ENCODE peak calls at places on chromosomes 6 and 20, in four cellular contexts. Y is GM12878, P is K562, Z is GM12891. Q is an unnamed sample.

GRCh38 chr6:36536873-36537547 is 10.3 kb downstream of the STK38 start:
- DNase-seq in P (no peak), Z (no peak), Y (no peak), Q (no peak)

GRCh38 chr6:138824482-138825134 is 28.7 kb downstream of the ECT2L start:
- DNase-seq in Y (no peak), P (peak; percentile 36), Z (no peak), Q (no peak)

GRCh38 chr20:44720994-44721784 is 6.0 kb downstream of the CCN5 start:
- DNase-seq in P (no peak), Z (no peak), Y (no peak), Q (no peak)

GRCh38 chr6:155188707-155189496 is 74.9 kb upstream of the CLDN20 start:
- DNase-seq in Z (no peak), P (no peak), Y (no peak), Q (no peak)

GRCh38 chr6:7723041-7723447 is 2.9 kb upstream of the BMP6 start:
- DNase-seq in Y (no peak), P (peak; percentile 86), Z (peak; percentile 20), Q (no peak)

GRCh38 chr20:6632187-6632586 is 135.3 kb upstream of the BMP2 start:
- DNase-seq in Y (no peak), Z (no peak), P (peak; percentile 1), Q (no peak)

GRCh38 chr6:152170702-152171667 is 363.5 kb downstream of the ESR1 start:
- DNase-seq in P (no peak), Z (peak; percentile 12), Y (peak; percentile 89), Q (no peak)

GRCh38 chr20:5569021-5569420 is 181.2 kb upstream of the SHLD1 start:
- DNase-seq in Y (no peak), P (peak; percentile 48), Z (no peak), Q (peak; percentile 58)

GRCh38 chr20:17710379-17711305 is 10.9 kb downstream of the BANF2 start:
- DNase-seq in Y (no peak), Z (no peak), P (peak; percentile 3), Q (no peak)

GRCh38 chr6:40536442-40536841 is 50.7 kb downstream of the LRFN2 start:
- DNase-seq in P (peak; percentile 20), Z (no peak), Y (no peak), Q (no peak)

GRCh38 chr20:63854766-63855362 is 6.4 kb upstream of the ABHD16B start:
- DNase-seq in Z (no peak), P (no peak), Y (no peak), Q (no peak)

GRCh38 chr20:63856111-63856511 is 5.2 kb upstream of the ABHD16B start:
- DNase-seq in Y (no peak), P (no peak), Z (no peak), Q (no peak)

GRCh38 chr20:63857751-63858392 is 3.4 kb upstream of the ABHD16B start:
- DNase-seq in Y (no peak), Z (no peak), P (no peak), Q (no peak)

GRCh38 chr20:63854069-63854765 is 7.1 kb upstream of the ABHD16B start:
- DNase-seq in Y (no peak), Z (no peak), P (no peak), Q (no peak)

DNA sequence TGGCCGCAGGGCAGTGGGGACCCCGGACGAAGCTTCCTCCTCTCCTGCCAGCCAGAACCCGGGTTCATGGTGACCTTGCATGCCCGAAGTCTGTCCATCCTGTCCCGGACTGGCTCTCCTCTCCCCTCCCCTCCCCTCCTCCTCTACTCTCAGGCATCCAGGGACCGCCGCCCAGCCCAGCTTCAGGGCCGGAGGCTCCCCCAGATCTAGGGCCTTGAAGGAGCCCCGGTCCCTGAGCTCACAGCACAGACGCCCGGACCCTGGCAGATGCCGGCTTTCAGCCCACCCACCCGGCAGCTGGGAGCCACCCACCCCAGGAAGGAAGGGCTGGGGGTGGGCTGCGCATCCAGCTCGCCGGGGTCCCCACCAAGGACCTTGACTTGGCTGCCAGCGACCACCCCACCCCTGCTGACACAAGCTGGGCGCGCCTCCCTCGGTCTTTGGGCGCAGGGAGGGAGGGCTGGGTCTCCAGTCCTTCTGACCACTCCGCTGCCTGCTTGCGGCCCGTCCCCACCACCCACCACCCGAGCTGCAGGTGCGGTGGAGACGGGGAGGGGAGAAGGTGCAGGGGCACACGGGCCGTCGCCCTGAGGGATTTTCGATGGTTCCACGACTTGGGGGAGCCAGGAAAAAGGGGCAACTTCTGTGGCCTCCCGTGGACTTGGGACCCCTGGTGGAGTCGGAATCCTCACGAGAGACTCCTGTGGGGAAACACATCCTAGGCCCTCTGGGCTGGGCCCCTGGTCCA is 5.8 kb upstream of the ABHD16B start:
- DNase-seq in P (no peak), Y (no peak), Z (no peak), Q (no peak)
- TF ChIP-seq SPI1 in P (no peak), Y (no peak), Z (no peak), Q (no peak)

GRCh38 chr6:19988555-19988954 is 151.4 kb downstream of the ID4 start:
- DNase-seq in P (peak; percentile 34), Z (no peak), Y (no peak), Q (no peak)
- TF ChIP-seq SPI1 in P (no peak), Z (no peak), Y (no peak), Q (no peak)

DNA sequence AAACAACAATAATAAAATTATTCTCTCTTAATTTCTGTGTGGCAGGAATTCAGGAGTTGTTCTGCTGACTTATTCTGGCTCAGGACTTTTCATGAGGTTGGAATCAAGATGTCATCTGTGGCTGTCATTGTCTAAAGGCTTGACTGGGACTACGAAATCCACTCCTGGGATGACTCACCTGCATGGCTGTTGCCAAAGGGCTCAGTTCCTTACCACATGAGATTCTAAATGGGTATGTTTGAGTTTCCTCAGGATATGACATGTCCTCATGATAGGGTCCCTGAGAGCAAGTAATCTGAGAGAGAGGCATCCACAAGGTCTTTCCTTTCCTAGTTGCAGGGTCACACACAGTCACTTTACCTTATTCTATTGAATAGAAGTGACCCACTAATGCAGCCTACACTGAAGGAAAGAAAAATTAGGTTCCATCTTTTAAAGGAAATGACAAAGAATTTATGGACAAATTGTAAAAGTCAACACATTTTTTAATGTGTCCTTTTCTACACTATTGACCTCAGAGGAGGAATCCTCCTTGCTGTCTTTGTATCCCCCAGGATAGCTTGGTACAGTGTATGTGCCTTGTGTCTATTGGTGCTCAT is 1025.1 kb upstream of the GJE1 start:
- DNase-seq in P (no peak), Y (no peak), Z (no peak), Q (no peak)
- TF ChIP-seq SPI1 in P (no peak), Y (peak; percentile 4), Z (peak; percentile 31), Q (no peak)

GRCh38 chr6:157412780-157413179 is 31.8 kb downstream of the ZDHHC14 start:
- DNase-seq in P (no peak), Y (no peak), Z (no peak), Q (no peak)

GRCh38 chr6:157411368-157411767 is 30.4 kb downstream of the ZDHHC14 start:
- DNase-seq in Y (no peak), P (no peak), Z (no peak), Q (no peak)

GRCh38 chr6:157406666-157407065 is 25.7 kb downstream of the ZDHHC14 start:
- DNase-seq in Y (no peak), Z (no peak), P (no peak), Q (no peak)

GRCh38 chr6:157407637-157408036 is 26.6 kb downstream of the ZDHHC14 start:
- DNase-seq in Z (no peak), Y (no peak), P (no peak), Q (no peak)

DNA sequence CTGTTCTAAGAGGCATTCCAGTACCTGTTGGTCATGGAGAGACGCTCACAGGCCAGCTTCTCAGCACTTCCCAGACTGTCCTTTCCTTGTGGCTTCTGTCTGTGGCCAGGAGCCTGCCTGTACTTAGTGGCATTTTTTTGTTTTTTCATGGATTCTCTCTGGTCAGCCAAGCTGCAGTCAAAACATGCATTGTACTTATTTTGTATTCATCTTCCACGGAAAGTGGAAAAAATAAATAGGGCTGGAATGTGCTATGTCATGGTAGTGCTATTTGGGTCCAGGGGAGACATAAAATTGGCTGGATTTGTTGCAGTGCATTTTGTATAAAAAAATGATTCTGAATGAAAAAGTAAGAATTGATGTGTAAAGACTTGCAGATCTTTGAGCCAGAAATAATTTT is 29.1 kb downstream of the ZDHHC14 start:
- DNase-seq in P (no peak), Z (no peak), Y (no peak), Q (no peak)
- TF ChIP-seq SPI1 in P (no peak), Z (no peak), Y (no peak), Q (no peak)

GRCh38 chr6:24492475-24492874 is 2.3 kb upstream of the ALDH5A1 start:
- DNase-seq in Y (no peak), P (peak; percentile 64), Z (no peak), Q (no peak)
- TF ChIP-seq SPI1 in Y (no peak), P (no peak), Z (no peak), Q (no peak)

GRCh38 chr6:35072698-35073055 is 68.5 kb downstream of the TCP11 start:
- DNase-seq in Z (no peak), Y (no peak), P (no peak), Q (no peak)
- TF ChIP-seq SPI1 in Z (no peak), Y (no peak), P (no peak), Q (no peak)

Q was measured in HL-60.